ENCODE peak calls at places on chromosomes 7 and 10, in seven cellular contexts. One of them, this sample, is unnamed.

GRCh38 chr7:30791126-30791525 is 19.9 kb downstream of the MINDY4 start:
- DNase-seq in fibroblast of mammary gland: no peak
- DNase-seq in hypothalamus: no peak
- DNase-seq in thoracic aorta: no peak
- DNase-seq in AG04450: no peak
- DNase-seq in SW480: no peak
- DNase-seq in fibroblast of lung: no peak
- DNase-seq in this sample: no peak

GRCh38 chr10:7767209-7767608 is 20.6 kb downstream of the KIN start:
- DNase-seq in fibroblast of mammary gland: peak; percentile 91
- DNase-seq in hypothalamus: no peak
- DNase-seq in thoracic aorta: no peak
- DNase-seq in AG04450: peak; percentile 78
- DNase-seq in SW480: no peak
- DNase-seq in fibroblast of lung: peak; percentile 84
- DNase-seq in this sample: no peak

GRCh38 chr10:5002013-5002727 is 1.5 kb downstream of the AKR1C2 start:
- DNase-seq in fibroblast of mammary gland: no peak
- DNase-seq in hypothalamus: no peak
- DNase-seq in thoracic aorta: no peak
- DNase-seq in AG04450: no peak
- DNase-seq in SW480: no peak
- DNase-seq in fibroblast of lung: no peak
- DNase-seq in this sample: no peak

GRCh38 chr10:18713077-18713476 is 53.8 kb downstream of the ARL5B start:
- DNase-seq in fibroblast of mammary gland: peak; percentile 95
- DNase-seq in hypothalamus: no peak
- DNase-seq in thoracic aorta: no peak
- DNase-seq in AG04450: peak; percentile 60
- DNase-seq in SW480: peak; percentile 69
- DNase-seq in fibroblast of lung: peak; percentile 91
- DNase-seq in this sample: no peak

GRCh38 chr7:27453702-27454405 is 208.8 kb downstream of the HIBADH start:
- DNase-seq in fibroblast of mammary gland: peak; percentile 84
- DNase-seq in hypothalamus: no peak
- DNase-seq in thoracic aorta: no peak
- DNase-seq in AG04450: peak; percentile 24
- DNase-seq in SW480: peak; percentile 33
- DNase-seq in fibroblast of lung: peak; percentile 85
- DNase-seq in this sample: no peak

GRCh38 chr10:75197906-75198305 is 12.7 kb upstream of the VDAC2 start:
- DNase-seq in fibroblast of mammary gland: no peak
- DNase-seq in hypothalamus: no peak
- DNase-seq in thoracic aorta: no peak
- DNase-seq in AG04450: no peak
- DNase-seq in SW480: no peak
- DNase-seq in fibroblast of lung: no peak
- DNase-seq in this sample: no peak

GRCh38 chr10:580796-581195 is 108.7 kb downstream of the DIP2C start:
- DNase-seq in fibroblast of mammary gland: peak; percentile 97
- DNase-seq in hypothalamus: no peak
- DNase-seq in thoracic aorta: no peak
- DNase-seq in AG04450: peak; percentile 70
- DNase-seq in SW480: no peak
- DNase-seq in fibroblast of lung: peak; percentile 96
- DNase-seq in this sample: no peak

GRCh38 chr10:88314362-88314761 is 268.8 kb downstream of the RNLS start:
- DNase-seq in fibroblast of mammary gland: peak; percentile 20
- DNase-seq in hypothalamus: no peak
- DNase-seq in thoracic aorta: no peak
- DNase-seq in AG04450: no peak
- DNase-seq in SW480: no peak
- DNase-seq in fibroblast of lung: no peak
- DNase-seq in this sample: no peak

GRCh38 chr10:115052216-115052615 is 40.9 kb upstream of the ATRNL1 start:
- DNase-seq in fibroblast of mammary gland: no peak
- DNase-seq in hypothalamus: no peak
- DNase-seq in thoracic aorta: no peak
- DNase-seq in AG04450: no peak
- DNase-seq in SW480: no peak
- DNase-seq in fibroblast of lung: no peak
- DNase-seq in this sample: no peak

GRCh38 chr10:58173391-58173790 is 94.3 kb downstream of the IPMK start:
- DNase-seq in fibroblast of mammary gland: no peak
- DNase-seq in hypothalamus: no peak
- DNase-seq in thoracic aorta: no peak
- DNase-seq in AG04450: no peak
- DNase-seq in SW480: no peak
- DNase-seq in fibroblast of lung: no peak
- DNase-seq in this sample: no peak

GRCh38 chr10:17256026-17256425 is 28.0 kb downstream of the VIM start:
- DNase-seq in fibroblast of mammary gland: no peak
- DNase-seq in hypothalamus: no peak
- DNase-seq in thoracic aorta: no peak
- DNase-seq in AG04450: no peak
- DNase-seq in SW480: no peak
- DNase-seq in fibroblast of lung: no peak
- DNase-seq in this sample: no peak

GRCh38 chr7:19663816-19664531 is 44.9 kb downstream of the POLR1F start:
- DNase-seq in fibroblast of mammary gland: no peak
- DNase-seq in hypothalamus: no peak
- DNase-seq in thoracic aorta: no peak
- DNase-seq in AG04450: no peak
- DNase-seq in SW480: no peak
- DNase-seq in fibroblast of lung: no peak
- DNase-seq in this sample: no peak

GRCh38 chr7:43856316-43856715 is 13.0 kb downstream of the MRPS24 start:
- DNase-seq in fibroblast of mammary gland: no peak
- DNase-seq in hypothalamus: no peak
- DNase-seq in thoracic aorta: no peak
- DNase-seq in AG04450: no peak
- DNase-seq in SW480: no peak
- DNase-seq in fibroblast of lung: no peak
- DNase-seq in this sample: no peak

GRCh38 chr7:128164061-128164954 is 76.8 kb upstream of the LEP start:
- DNase-seq in fibroblast of mammary gland: peak; percentile 77
- DNase-seq in hypothalamus: no peak
- DNase-seq in thoracic aorta: no peak
- DNase-seq in AG04450: no peak
- DNase-seq in SW480: peak; percentile 51
- DNase-seq in fibroblast of lung: peak; percentile 24
- DNase-seq in this sample: no peak

GRCh38 chr10:119740096-119740495 is 14.2 kb downstream of the INPP5F start:
- DNase-seq in fibroblast of mammary gland: no peak
- DNase-seq in hypothalamus: no peak
- DNase-seq in thoracic aorta: no peak
- DNase-seq in AG04450: no peak
- DNase-seq in SW480: no peak
- DNase-seq in fibroblast of lung: no peak
- DNase-seq in this sample: no peak

GRCh38 chr10:6255548-6256061 is 52.9 kb downstream of the PFKFB3 start:
- DNase-seq in fibroblast of mammary gland: no peak
- DNase-seq in hypothalamus: no peak
- DNase-seq in thoracic aorta: no peak
- DNase-seq in AG04450: no peak
- DNase-seq in SW480: no peak
- DNase-seq in fibroblast of lung: no peak
- DNase-seq in this sample: no peak

GRCh38 chr10:112360308-112361270 is 13.3 kb upstream of the ACSL5 start:
- DNase-seq in fibroblast of mammary gland: peak; percentile 70
- DNase-seq in hypothalamus: no peak
- DNase-seq in thoracic aorta: no peak
- DNase-seq in AG04450: no peak
- DNase-seq in SW480: no peak
- DNase-seq in fibroblast of lung: no peak
- DNase-seq in this sample: no peak